ENCODE peak calls at places on chromosomes 5 and 9, in four cellular contexts. M, O, Y and H are unnamed samples.

GRCh38 chr5:126446498-126447224 is 23.5 kb downstream of the GRAMD2B start:
- DNase-seq in Y (no peak), O (peak), M (no peak), H (peak)

GRCh38 chr5:133744030-133744645 is 131.8 kb upstream of the FSTL4 start:
- DNase-seq in Y (no peak), M (no peak), O (no peak), H (no peak)

GRCh38 chr5:17604951-17605350 is 968 bp downstream of the TAF11L11 start:
- DNase-seq in Y (no peak), M (no peak), O (no peak), H (no peak)

GRCh38 chr9:96437454-96437853 is 12.5 kb upstream of the HABP4 start:
- DNase-seq in M (no peak), Y (no peak), O (no peak), H (no peak)

GRCh38 chr9:121157939-121158338 is 43.7 kb downstream of the RAB14 start:
- DNase-seq in Y (no peak), O (no peak), M (no peak), H (no peak)

GRCh38 chr9:126439402-126439765 is 112.8 kb downstream of the MVB12B start:
- DNase-seq in M (no peak), Y (no peak), O (peak), H (no peak)

GRCh38 chr9:86485359-86485758 is 131.1 kb upstream of the TUT7 start:
- DNase-seq in M (no peak), Y (no peak), O (peak), H (no peak)

GRCh38 chr5:81234801-81235200 is 1.7 kb downstream of the CKMT2 start:
- DNase-seq in M (no peak), O (peak), Y (peak), H (no peak)

GRCh38 chr5:112921833-112922817 is at the start of gene REEP5:
- DNase-seq in Y (peak), O (peak), M (peak), H (peak)

GRCh38 chr5:43078956-43079355 is 38.8 kb upstream of the ANXA2R start:
- DNase-seq in O (no peak), Y (no peak), M (no peak), H (peak)

GRCh38 chr5:135376961-135377621 is 21.9 kb downstream of the MACROH2A1 start:
- DNase-seq in O (peak), Y (no peak), M (no peak), H (no peak)